ENCODE peak calls at places on chromosomes 13 and 19, in seven cellular contexts. W is AG04449; J is activated T-cell treated with anti-CD3 and anti-CD28 coated beads for 24 hours; X is stimulated activated naive CD8-positive, alpha-beta T cell treated with anti-CD3 and anti-CD28 coated beads, Interleukin-15, amount 100 ng/mL, for 72 hours; T is head of caudate nucleus; S is activated T-helper 1 cell treated with Interleukin-2 at 50 U/mL for 16 hours; Z is left cardiac atrium. Y is an unnamed sample.

GRCh38 chr19:10762656-10763055 is 44.8 kb downstream of the DNM2 start:
- DNase-seq in T (no peak), J (no peak), Z (no peak), W (no peak), S (peak; percentile 26), X (no peak), Y (no peak)

GRCh38 chr19:37817180-37817911 is 38.0 kb upstream of the ZNF573 start:
- DNase-seq in X (peak; percentile 22), Z (peak; percentile 92), S (peak; percentile 7), W (no peak), T (peak; percentile 79), J (peak; percentile 19), Y (peak; percentile 78)

GRCh38 chr19:46878613-46879375 is 18.0 kb downstream of the ARHGAP35 start:
- DNase-seq in T (no peak), Z (no peak), W (no peak), X (no peak), J (no peak), S (no peak), Y (no peak)

GRCh38 chr13:25679154-25679553 is 307.4 kb downstream of the ATP8A2 start:
- DNase-seq in W (no peak), Z (no peak), S (no peak), T (no peak), X (no peak), J (no peak), Y (no peak)

GRCh38 chr19:42306646-42307045 is 4.2 kb upstream of the PAFAH1B3 start:
- DNase-seq in J (no peak), X (no peak), Z (no peak), T (no peak), W (no peak), S (no peak), Y (no peak)

GRCh38 chr13:97307882-97308624 is 85.9 kb downstream of the MBNL2 start:
- DNase-seq in J (no peak), S (no peak), Z (peak; percentile 39), T (peak; percentile 79), W (no peak), X (no peak), Y (no peak)

GRCh38 chr19:53015730-53016129 is 2.0 kb downstream of the ERVV-1 start:
- DNase-seq in J (no peak), W (no peak), S (no peak), X (no peak), Z (no peak), T (no peak), Y (no peak)

GRCh38 chr13:51425410-51426042 is 27.3 kb downstream of the INTS6 start:
- DNase-seq in T (no peak), J (no peak), Z (no peak), S (no peak), W (peak; percentile 10), X (no peak), Y (no peak)

GRCh38 chr13:51717786-51718398 is 86.1 kb downstream of the DHRS12 start:
- DNase-seq in W (no peak), X (no peak), Z (no peak), J (no peak), T (peak; percentile 30), S (no peak), Y (no peak)

GRCh38 chr13:73943137-73943964 is 190.9 kb downstream of the KLF12 start:
- DNase-seq in W (no peak), S (no peak), Z (no peak), T (no peak), X (no peak), J (no peak), Y (no peak)

GRCh38 chr13:25068810-25069209 is 27.1 kb upstream of the PABPC3 start:
- DNase-seq in W (no peak), Z (no peak), S (no peak), T (no peak), J (no peak), X (no peak), Y (no peak)

GRCh38 chr19:518292-519231 is 11.3 kb downstream of the TPGS1 start:
- DNase-seq in W (peak; percentile 59), Z (peak; percentile 18), S (peak; percentile 56), J (peak; percentile 37), X (peak; percentile 59), T (no peak), Y (no peak)

GRCh38 chr19:47595937-47596336 is 13.0 kb upstream of the BICRA start:
- DNase-seq in X (no peak), T (no peak), W (no peak), J (no peak), Z (no peak), S (no peak), Y (no peak)

GRCh38 chr13:88329066-88329465 is 657.9 kb downstream of the SLITRK5 start:
- DNase-seq in Z (no peak), T (no peak), J (no peak), S (no peak), X (no peak), W (no peak), Y (no peak)

GRCh38 chr19:9054768-9055167 is 32.1 kb upstream of the OR1M1 start:
- DNase-seq in W (no peak), T (no peak), S (no peak), J (no peak), Z (no peak), X (no peak), Y (no peak)

GRCh38 chr13:73215807-73216206 is 157.0 kb downstream of the KLF5 start:
- DNase-seq in Z (no peak), S (no peak), X (no peak), W (peak; percentile 74), T (no peak), J (no peak), Y (no peak)

GRCh38 chr13:49953560-49953959 is 17.4 kb upstream of the SPRYD7 start:
- DNase-seq in W (no peak), T (no peak), S (no peak), Z (no peak), X (no peak), J (no peak), Y (no peak)

GRCh38 chr19:19445288-19445687 is 39.8 kb downstream of the GATAD2A start:
- DNase-seq in S (no peak), Z (no peak), X (no peak), J (no peak), T (no peak), W (no peak), Y (no peak)

GRCh38 chr19:30479657-30480056 is 107.5 kb downstream of the ZNF536 start:
- DNase-seq in T (no peak), W (no peak), S (no peak), J (no peak), X (no peak), Z (no peak), Y (no peak)

GRCh38 chr13:35716186-35716585 is 239.7 kb upstream of the MAB21L1 start:
- DNase-seq in S (no peak), T (no peak), Z (no peak), W (no peak), X (no peak), J (no peak), Y (no peak)

GRCh38 chr19:6740589-6741348 is 1.3 kb downstream of the TRIP10 start:
- DNase-seq in T (no peak), Z (peak; percentile 82), J (no peak), S (peak; percentile 15), X (peak; percentile 24), W (no peak), Y (peak; percentile 63)

GRCh38 chr19:32676186-32676894 is 692 bp downstream of the RGS9BP start:
- DNase-seq in T (no peak), W (no peak), J (no peak), S (no peak), Z (peak; percentile 27), X (no peak), Y (no peak)

GRCh38 chr19:17235618-17236413 is 9.8 kb downstream of the OCEL1 start:
- DNase-seq in J (peak; percentile 50), Z (peak; percentile 80), W (no peak), X (peak; percentile 77), S (peak; percentile 66), T (peak; percentile 76), Y (peak; percentile 88)

GRCh38 chr13:20993661-20994440 is 67.5 kb downstream of the LATS2 start:
- DNase-seq in J (no peak), Z (no peak), W (peak; percentile 31), T (no peak), X (no peak), S (no peak), Y (no peak)

Y was measured in lower lobe of right lung.